ENCODE peak calls at places on chromosomes 13 and 19, in six cellular contexts. T is heart right ventricle, N is activated B cell treated with CpG ODN at 0.5 μM for 24 hours, U is nephron progenitor cell, J is heart left ventricle, G is MCF 10A. X is an unnamed sample.

GRCh38 chr19:3167533-3168272 is 10.9 kb upstream of the S1PR4 start:
- DNase-seq in J (no peak), N (no peak), G (no peak), T (no peak), U (no peak), X (peak; percentile 22)

GRCh38 chr19:29945017-29945416 is 3.0 kb downstream of the URI1 start:
- DNase-seq in J (no peak), U (no peak), T (no peak), N (no peak), G (no peak), X (no peak)

GRCh38 chr19:28475525-28475924 is 737.4 kb downstream of the UQCRFS1 start:
- DNase-seq in J (no peak), N (no peak), U (no peak), G (no peak), T (no peak), X (no peak)

GRCh38 chr13:27482996-27483395 is 32.6 kb upstream of the MTIF3 start:
- DNase-seq in U (no peak), N (peak; percentile 27), T (no peak), G (no peak), J (no peak), X (peak; percentile 83)

GRCh38 chr13:100694722-100695644 is 20.4 kb upstream of the TMTC4 start:
- DNase-seq in T (no peak), U (peak; percentile 48), J (no peak), G (peak; percentile 28), N (no peak), X (no peak)

GRCh38 chr13:95295026-95295425 is 6.2 kb downstream of the ABCC4 start:
- DNase-seq in J (no peak), G (no peak), T (no peak), N (no peak), U (no peak), X (no peak)

GRCh38 chr19:35935911-35936737 is at the start of gene LRFN3:
- DNase-seq in G (peak; percentile 70), U (peak; percentile 80), J (peak; percentile 68), T (peak; percentile 67), N (no peak), X (no peak)

GRCh38 chr19:15863272-15863671 is 34.6 kb downstream of the CYP4F2 start:
- DNase-seq in J (no peak), G (no peak), U (no peak), N (no peak), T (no peak), X (no peak)

GRCh38 chr19:29665215-29665825 is at the start of gene PLEKHF1:
- DNase-seq in T (peak; percentile 89), N (peak; percentile 94), J (peak; percentile 93), U (peak; percentile 95), G (peak; percentile 82), X (peak; percentile 79)

GRCh38 chr19:8373867-8374813 is 10.2 kb downstream of the ANGPTL4 start:
- DNase-seq in N (no peak), J (no peak), U (no peak), T (no peak), G (peak; percentile 49), X (no peak)

GRCh38 chr13:62643007-62643483 is 1227.4 kb upstream of the PCDH20 start:
- DNase-seq in G (peak; percentile 90), J (no peak), U (no peak), T (no peak), N (no peak), X (no peak)

GRCh38 chr13:32150794-32151193 is 119.2 kb downstream of the FRY start:
- DNase-seq in U (no peak), J (peak; percentile 74), T (peak; percentile 78), G (no peak), N (no peak), X (no peak)

GRCh38 chr13:99087954-99088491 is 110.2 kb upstream of the DOCK9 start:
- DNase-seq in U (peak; percentile 16), T (peak; percentile 12), N (peak; percentile 24), G (no peak), J (no peak), X (no peak)

GRCh38 chr19:49165865-49166301 is 8.3 kb downstream of the TRPM4 start:
- DNase-seq in U (peak; percentile 37), G (no peak), N (no peak), T (no peak), J (no peak), X (no peak)

GRCh38 chr19:42284641-42285341 is 15.7 kb downstream of the CIC start:
- DNase-seq in T (peak; percentile 27), G (no peak), N (peak; percentile 43), J (no peak), U (no peak), X (no peak)

GRCh38 chr19:3478409-3479176 is 1.7 kb downstream of the SMIM24 start:
- DNase-seq in G (no peak), N (no peak), T (no peak), J (no peak), U (no peak), X (no peak)

GRCh38 chr19:12628040-12629022 is 17.6 kb downstream of the ZNF791 start:
- DNase-seq in U (no peak), N (no peak), J (no peak), G (peak; percentile 17), T (no peak), X (no peak)

GRCh38 chr13:25352230-25352629 is 19.5 kb upstream of the ATP8A2 start:
- DNase-seq in G (no peak), T (no peak), J (no peak), U (no peak), N (no peak), X (no peak)

DNA sequence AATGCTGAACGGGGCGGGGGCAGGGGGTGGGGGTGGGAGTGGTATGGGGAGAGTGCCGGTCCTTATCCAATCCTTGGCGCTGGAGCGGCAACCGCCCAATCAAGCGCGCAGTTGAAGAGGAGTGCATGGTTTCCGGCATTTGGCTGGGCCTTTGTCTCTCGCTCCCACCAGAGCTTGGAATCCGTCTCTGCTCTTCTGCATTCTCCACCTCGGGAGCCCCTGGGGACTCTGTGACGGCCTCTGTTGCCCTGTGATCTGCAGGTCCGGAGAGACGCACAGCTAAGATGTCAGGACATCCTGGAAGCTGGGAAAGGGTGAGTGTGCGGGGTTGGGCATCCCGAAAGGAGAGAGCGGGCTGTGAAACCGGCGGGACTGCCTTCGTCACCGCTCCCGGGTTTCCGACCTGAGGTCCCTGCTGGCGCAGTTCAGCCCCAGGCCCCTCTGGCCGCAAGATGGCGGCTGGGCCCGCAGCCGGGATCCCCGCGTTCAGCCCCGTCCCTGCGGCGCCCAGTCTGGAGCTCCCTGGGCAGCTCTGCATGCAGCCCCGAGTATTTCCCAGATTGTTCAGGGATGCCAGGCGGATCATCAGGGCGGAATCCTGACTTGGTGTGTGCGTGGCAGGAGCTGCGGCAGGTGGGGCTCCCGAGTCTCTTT is 53.6 kb upstream of the ZNF254 start:
- DNase-seq in G (peak; percentile 95), J (peak; percentile 90), U (peak; percentile 79), T (peak; percentile 90), N (peak; percentile 63), X (peak; percentile 73)
- TF ChIP-seq CTCF in G (no peak), J (peak; percentile 29), U (no peak), T (peak; percentile 24), N (no peak), X (no peak)

GRCh38 chr13:34942732-34943674 is 933 bp downstream of the NBEA start:
- DNase-seq in N (peak; percentile 21), U (peak; percentile 61), T (peak; percentile 21), G (no peak), J (peak; percentile 28), X (no peak)
- TF ChIP-seq CTCF in N (no peak), U (no peak), T (peak; percentile 10), G (no peak), J (no peak), X (no peak)

DNA sequence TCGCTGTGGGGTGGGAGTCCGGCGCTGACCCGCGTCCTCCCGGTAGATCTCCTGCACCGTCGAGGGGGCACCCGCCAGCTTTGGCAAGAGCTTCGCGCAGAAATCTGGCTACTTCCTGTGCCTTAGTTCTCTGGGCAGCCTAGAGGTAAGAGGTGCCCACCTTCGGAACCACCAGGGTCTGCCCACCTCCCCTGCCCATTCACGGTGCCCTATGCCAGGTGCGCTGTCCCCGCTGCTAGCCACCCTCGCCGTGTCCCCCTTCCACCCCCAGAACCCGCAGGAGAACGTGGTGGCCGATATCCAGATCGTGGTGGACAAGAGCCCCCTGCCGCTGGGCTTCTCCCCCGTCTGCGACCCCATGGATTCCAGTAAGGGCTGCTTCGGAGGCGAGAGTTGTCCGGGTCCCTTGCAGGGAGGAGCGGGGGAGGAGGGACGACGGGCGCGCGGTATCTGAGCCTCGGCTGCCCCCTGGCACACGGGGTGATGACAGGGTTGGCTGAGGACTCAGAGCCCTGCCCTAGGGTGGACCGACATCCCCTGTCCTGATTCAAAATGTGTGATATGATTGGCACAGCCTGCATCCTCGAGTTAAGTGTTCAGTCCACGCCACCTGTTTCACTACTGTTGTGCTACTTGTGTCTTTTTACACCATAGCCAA is 549 bp downstream of the MVB12A start:
- DNase-seq in G (peak; percentile 49), T (peak; percentile 34), N (peak; percentile 36), U (peak; percentile 55), J (peak; percentile 40), X (no peak)
- TF ChIP-seq CTCF in G (no peak), T (no peak), N (no peak), U (no peak), J (peak; percentile 16), X (peak; percentile 12)

GRCh38 chr19:17812099-17812498 is 9.2 kb downstream of the INSL3 start:
- DNase-seq in U (no peak), T (no peak), J (no peak), N (no peak), G (no peak), X (no peak)

GRCh38 chr19:17821190-17821589 is at the start of gene INSL3:
- DNase-seq in N (no peak), G (no peak), T (no peak), J (no peak), U (no peak), X (no peak)

DNA sequence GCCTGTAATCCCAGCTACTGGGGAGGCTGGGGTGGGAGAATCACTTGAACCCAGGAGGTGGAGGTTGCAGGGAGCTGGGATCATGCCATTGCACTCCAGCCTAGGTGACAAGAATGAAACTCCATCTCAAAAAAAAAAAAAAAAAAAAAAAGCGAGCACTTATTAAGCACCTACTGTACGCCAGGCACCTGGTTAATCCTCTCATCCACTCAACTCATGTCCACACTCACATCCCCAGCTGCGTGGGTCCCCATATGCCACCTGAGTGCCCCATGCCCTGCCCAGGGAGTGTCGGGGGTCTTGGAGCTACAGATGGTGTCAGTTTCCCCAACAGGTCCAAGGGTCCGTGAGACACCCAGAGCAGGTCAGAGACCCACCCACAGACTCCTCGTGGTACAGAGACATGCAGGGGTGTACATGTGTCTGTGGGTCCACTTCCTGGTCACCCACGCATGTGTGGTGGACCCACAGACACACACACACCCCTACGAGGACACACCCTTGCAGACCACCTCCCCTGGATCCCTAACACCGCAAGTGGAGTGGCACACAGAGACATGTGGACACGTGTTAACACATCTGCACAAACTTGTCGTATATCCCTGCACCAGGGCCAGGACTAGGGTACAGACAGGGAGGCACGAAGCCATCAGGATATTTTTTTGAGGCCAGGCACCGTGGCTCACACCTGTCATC is 3.5 kb downstream of the INSL3 start:
- DNase-seq in J (no peak), U (no peak), G (no peak), T (no peak), N (no peak), X (no peak)
- TF ChIP-seq CTCF in J (no peak), U (no peak), G (no peak), T (no peak), N (no peak), X (no peak)